ENCODE peak calls at places on chromosome 7, in six cellular contexts. X is IMR-90, Z is aorta, N is left lung, S is fibroblast of pulmonary artery, Q is HCT116. A is an unnamed sample.

GRCh38 chr7:79936281-79936983 is 198.2 kb upstream of the GNAI1 start:
- DNase-seq in X (peak; percentile 19), Z (no peak), N (no peak), S (peak; percentile 71), Q (no peak), A (no peak)

GRCh38 chr7:133633055-133633454 is 380.2 kb downstream of the EXOC4 start:
- DNase-seq in X (peak; percentile 67), Z (no peak), N (no peak), S (peak; percentile 81), Q (no peak), A (no peak)

GRCh38 chr7:90320801-90321494 is at the start of gene FAM237B:
- DNase-seq in X (no peak), Z (no peak), N (no peak), S (peak; percentile 26), Q (no peak), A (no peak)

GRCh38 chr7:123154231-123154860 is 45.4 kb downstream of the SLC13A1 start:
- DNase-seq in X (peak; percentile 50), Z (peak; percentile 62), N (peak; percentile 41), S (peak; percentile 91), Q (peak; percentile 90), A (no peak)

GRCh38 chr7:18262054-18262453 is 233.5 kb upstream of the HDAC9 start:
- DNase-seq in X (no peak), Z (no peak), N (no peak), S (peak; percentile 13), Q (peak; percentile 13), A (no peak)

GRCh38 chr7:42197391-42197790 is 39.6 kb downstream of the GLI3 start:
- DNase-seq in X (peak; percentile 50), Z (no peak), N (no peak), S (peak; percentile 39), Q (no peak), A (no peak)

GRCh38 chr7:1940402-1940786 is 270.3 kb downstream of the ELFN1 start:
- DNase-seq in X (no peak), Z (peak; percentile 79), N (peak; percentile 91), S (peak; percentile 25), Q (no peak), A (peak; percentile 33)

GRCh38 chr7:116610210-116610609 is 61.8 kb upstream of the MET start:
- DNase-seq in X (peak; percentile 41), Z (no peak), N (no peak), S (peak; percentile 75), Q (no peak), A (no peak)

GRCh38 chr7:128398841-128399135 is 11.0 kb downstream of the IMPDH1 start:
- DNase-seq in X (no peak), Z (no peak), N (no peak), S (no peak), Q (no peak), A (no peak)

GRCh38 chr7:92826258-92827004 is 9.9 kb downstream of the CDK6 start:
- DNase-seq in X (no peak), Z (no peak), N (no peak), S (no peak), Q (no peak), A (no peak)

GRCh38 chr7:93374345-93374940 is 142.3 kb downstream of the VPS50 start:
- DNase-seq in X (peak; percentile 39), Z (no peak), N (no peak), S (peak; percentile 57), Q (peak; percentile 24), A (no peak)

GRCh38 chr7:151873402-151873965 is 3.4 kb downstream of the PRKAG2 start:
- DNase-seq in X (no peak), Z (peak; percentile 78), N (no peak), S (no peak), Q (no peak), A (no peak)

GRCh38 chr7:18064242-18064838 is 36.7 kb upstream of the PRPS1L1 start:
- DNase-seq in X (no peak), Z (no peak), N (no peak), S (peak; percentile 36), Q (no peak), A (no peak)

GRCh38 chr7:5672468-5672867 is 109.0 kb downstream of the RNF216 start:
- DNase-seq in X (peak; percentile 77), Z (no peak), N (no peak), S (no peak), Q (no peak), A (no peak)

GRCh38 chr7:1946461-1947450 is 276.7 kb downstream of the ELFN1 start:
- DNase-seq in X (no peak), Z (peak; percentile 74), N (peak; percentile 30), S (no peak), Q (no peak), A (no peak)

DNA sequence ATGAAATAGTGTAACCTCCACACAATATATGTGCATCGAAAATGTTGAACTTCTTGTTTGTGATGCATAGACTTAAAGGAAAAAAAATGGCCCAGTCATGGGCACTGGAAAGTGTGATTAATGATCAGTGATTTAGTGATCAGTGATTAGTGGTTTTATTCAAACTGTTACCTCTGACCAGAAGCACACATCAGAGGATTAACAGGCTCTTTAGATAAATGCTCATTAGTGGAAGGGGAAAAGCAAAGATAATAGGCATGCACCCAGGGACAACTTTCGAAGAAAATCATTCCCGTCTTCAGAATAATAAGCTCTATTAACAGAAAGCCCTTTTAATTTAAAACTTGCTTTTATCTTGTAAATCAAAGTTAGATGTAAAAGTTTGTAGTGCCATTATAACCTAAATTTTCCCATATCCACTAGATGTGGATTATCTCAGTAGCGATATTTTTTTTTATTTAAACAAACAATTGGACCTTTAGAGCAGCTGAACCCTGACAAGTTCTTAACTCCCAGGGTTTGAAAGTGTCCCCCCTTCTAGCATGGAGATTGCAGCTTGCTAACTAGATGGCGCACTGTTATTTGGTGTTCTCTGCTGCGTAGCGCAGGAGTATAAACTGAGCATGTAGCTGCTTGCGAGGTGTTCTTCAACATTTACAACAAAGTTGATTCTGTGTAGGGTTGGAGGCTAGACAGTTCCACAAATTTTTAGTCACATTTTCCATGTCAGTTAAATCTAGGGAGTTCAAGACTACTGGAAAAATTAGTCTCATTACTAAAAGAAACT is at the start of gene CREB5:
- DNase-seq in X (peak; percentile 42), Z (no peak), N (no peak), S (peak; percentile 35), Q (no peak), A (no peak)
- H3K4me3 ChIP-seq in X (no peak within 1 kb of the TSS), Z (peak within 1 kb of the TSS; percentile 65), N (no peak within 1 kb of the TSS), S (no peak within 1 kb of the TSS), Q (no peak within 1 kb of the TSS), A (peak within 1 kb of the TSS; percentile 81)

GRCh38 chr7:36208406-36208805 is 55.4 kb downstream of the EEPD1 start:
- DNase-seq in X (peak; percentile 41), Z (no peak), N (no peak), S (no peak), Q (no peak), A (no peak)
- H3K4me3 ChIP-seq in X (no peak overlapping the region), Z (no peak overlapping the region), N (no peak overlapping the region), S (no peak overlapping the region), Q (no peak overlapping the region), A (no peak overlapping the region)

DNA sequence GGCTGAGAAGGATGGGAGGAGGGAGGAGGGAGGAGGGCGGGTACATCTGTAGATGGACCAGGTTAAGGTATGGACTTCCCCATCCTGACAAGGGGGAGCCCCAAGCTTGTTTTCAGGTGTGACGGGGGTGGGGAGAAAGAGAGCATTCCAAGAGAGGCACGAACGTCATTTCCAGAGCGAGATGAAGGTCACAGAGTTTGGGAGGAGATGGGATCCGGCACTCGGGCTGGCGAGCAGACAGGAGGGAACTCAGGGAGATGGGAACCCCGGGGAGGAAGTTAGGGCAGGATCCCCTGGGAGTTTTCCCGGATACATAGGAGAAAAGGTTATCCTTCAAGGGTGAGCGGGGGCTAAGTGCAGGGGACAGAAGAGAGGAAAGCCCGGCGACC is 118.8 kb downstream of the CUX1 start:
- DNase-seq in X (no peak), Z (no peak), N (no peak), S (no peak), Q (no peak), A (no peak)
- H3K4me3 ChIP-seq in X (no peak overlapping the region), Z (no peak overlapping the region), N (no peak overlapping the region), S (no peak overlapping the region), Q (no peak overlapping the region), A (peak overlapping the region; percentile 35)

GRCh38 chr7:139671967-139672366 is 105.8 kb downstream of the HIPK2 start:
- DNase-seq in X (peak; percentile 46), Z (no peak), N (no peak), S (no peak), Q (no peak), A (no peak)

GRCh38 chr7:139673762-139674161 is 104.0 kb downstream of the HIPK2 start:
- DNase-seq in X (no peak), Z (no peak), N (no peak), S (no peak), Q (no peak), A (no peak)

GRCh38 chr7:139674752-139675126 is 103.1 kb downstream of the HIPK2 start:
- DNase-seq in X (no peak), Z (no peak), N (no peak), S (no peak), Q (no peak), A (no peak)

GRCh38 chr7:139675127-139676110 is 102.4 kb downstream of the HIPK2 start:
- DNase-seq in X (peak; percentile 38), Z (no peak), N (no peak), S (no peak), Q (no peak), A (no peak)

DNA sequence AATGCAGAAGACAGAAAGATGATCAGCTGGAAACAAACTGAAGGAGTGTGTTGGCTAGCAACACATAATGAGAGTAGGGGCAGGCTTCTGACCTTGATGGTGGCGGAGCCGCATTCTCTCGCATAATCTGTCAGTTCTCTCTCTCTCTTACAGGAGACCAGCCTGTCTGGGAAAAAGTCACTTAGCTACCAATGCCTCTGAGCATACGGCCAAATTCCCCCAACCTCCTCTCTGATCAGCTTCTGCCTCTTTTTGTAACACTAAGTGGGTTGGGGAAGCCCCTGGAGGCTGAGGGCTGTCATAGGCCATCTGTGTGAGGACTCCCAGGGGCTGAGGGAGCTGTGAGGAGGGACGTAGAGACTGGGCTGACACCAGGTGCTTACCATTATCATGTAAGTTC is 104.6 kb downstream of the HIPK2 start:
- DNase-seq in X (no peak), Z (no peak), N (no peak), S (no peak), Q (no peak), A (no peak)
- H3K4me3 ChIP-seq in X (no peak overlapping the region), Z (no peak overlapping the region), N (no peak overlapping the region), S (no peak overlapping the region), Q (no peak overlapping the region), A (no peak overlapping the region)